ENCODE peak calls at places on chromosomes 7 and 10, in eight cellular contexts. H is A549; L is NCI-H146; C is NCI-H82; U is iPS DF 19.7; F is OCI-LY7; O is activated CD4-positive, alpha-beta T cell treated with anti-CD3 and anti-CD28 coated beads, Interleukin-2, amount 50 U/mL, for 24 hours; T is EH. J is an unnamed sample.
A peak's percentile ranks its signal among the peaks of the same experiment; 100 is the strongest.

GRCh38 chr7:130966246-130967009 is 232.4 kb upstream of the KLF14 start:
- DNase-seq in O (no peak), T (peak; percentile 89), L (no peak), U (no peak), H (no peak), C (no peak), F (no peak), J (no peak)

GRCh38 chr7:4406288-4407058 is 275.6 kb upstream of the FOXK1 start:
- DNase-seq in T (no peak), H (peak; percentile 22), U (no peak), F (peak; percentile 2), C (no peak), L (no peak), O (no peak), J (peak; percentile 24)

GRCh38 chr10:86779267-86780017 is 23.0 kb downstream of the BMPR1A start:
- DNase-seq in L (no peak), O (no peak), C (no peak), H (no peak), F (no peak), U (no peak), T (peak; percentile 87), J (no peak)

GRCh38 chr10:110356628-110357245 is 52.0 kb upstream of the SMNDC1 start:
- DNase-seq in T (peak; percentile 71), H (peak; percentile 58), O (peak; percentile 62), U (no peak), L (no peak), C (no peak), F (peak; percentile 98), J (no peak)

GRCh38 chr7:108236681-108237415 is 106.7 kb upstream of the LAMB4 start:
- DNase-seq in O (no peak), F (no peak), H (no peak), T (no peak), U (peak; percentile 15), C (no peak), L (peak; percentile 7), J (no peak)

GRCh38 chr10:124632064-124632531 is 112.1 kb downstream of the FAM53B start:
- DNase-seq in O (no peak), U (no peak), C (peak; percentile 24), T (no peak), H (no peak), F (no peak), L (peak; percentile 74), J (peak; percentile 61)

GRCh38 chr10:103838851-103839512 is 16.4 kb downstream of the SH3PXD2A start:
- DNase-seq in O (no peak), U (no peak), L (no peak), H (no peak), C (no peak), T (no peak), F (no peak), J (no peak)

GRCh38 chr7:140042386-140042670 is 20.4 kb downstream of the PARP12 start:
- DNase-seq in F (no peak), U (no peak), L (no peak), C (no peak), H (no peak), O (no peak), T (no peak), J (no peak)

GRCh38 chr10:97785231-97785630 is 13.4 kb upstream of the SFRP5 start:
- DNase-seq in F (no peak), H (no peak), T (no peak), O (no peak), U (no peak), C (no peak), L (no peak), J (no peak)

GRCh38 chr7:145398758-145399157 is 562.9 kb upstream of the TPK1 start:
- DNase-seq in F (no peak), H (no peak), U (no peak), L (no peak), T (no peak), O (no peak), C (peak; percentile 6), J (no peak)

GRCh38 chr7:28037220-28038010 is 143.2 kb downstream of the JAZF1 start:
- DNase-seq in U (no peak), F (no peak), H (peak; percentile 95), T (peak; percentile 98), O (peak; percentile 35), C (no peak), L (no peak), J (peak; percentile 88)

GRCh38 chr10:131195116-131195515 is 116.4 kb downstream of the TCERG1L start:
- DNase-seq in C (no peak), T (no peak), U (no peak), F (no peak), O (no peak), L (no peak), H (no peak), J (no peak)

GRCh38 chr10:79985481-79986072 is 36.7 kb upstream of the SFTPD start:
- DNase-seq in F (no peak), U (no peak), C (no peak), H (no peak), O (no peak), T (peak; percentile 10), L (no peak), J (no peak)

GRCh38 chr10:34229917-34230316 is 585.2 kb downstream of the PARD3 start:
- DNase-seq in O (no peak), C (no peak), T (no peak), H (no peak), L (no peak), F (no peak), U (no peak), J (no peak)

GRCh38 chr7:39304178-39304577 is 262.0 kb upstream of the YAE1 start:
- DNase-seq in U (no peak), F (no peak), L (no peak), C (no peak), H (no peak), T (no peak), O (no peak), J (no peak)

GRCh38 chr10:34112431-34112830 is 702.7 kb downstream of the PARD3 start:
- DNase-seq in U (no peak), L (no peak), F (no peak), T (no peak), H (no peak), O (no peak), C (no peak), J (no peak)

GRCh38 chr7:151807876-151808275 is 69.0 kb downstream of the PRKAG2 start:
- DNase-seq in O (no peak), T (no peak), L (no peak), C (no peak), H (no peak), F (no peak), U (no peak), J (no peak)

GRCh38 chr7:157610671-157611295 is 274.0 kb downstream of the DNAJB6 start:
- DNase-seq in O (no peak), U (no peak), F (no peak), H (no peak), C (no peak), T (no peak), L (no peak), J (no peak)

GRCh38 chr10:77090381-77091356 is 546.9 kb downstream of the KCNMA1 start:
- DNase-seq in L (peak; percentile 50), F (no peak), C (peak; percentile 90), U (no peak), H (no peak), O (no peak), T (no peak), J (peak; percentile 8)

GRCh38 chr7:150373049-150373801 is 4.6 kb downstream of the REPIN1 start:
- DNase-seq in O (no peak), C (no peak), L (no peak), T (no peak), F (peak; percentile 45), U (no peak), H (no peak), J (peak; percentile 12)

GRCh38 chr10:111076191-111076681 is 593 bp upstream of the ADRA2A start:
- DNase-seq in O (peak; percentile 15), H (peak; percentile 58), C (peak; percentile 82), T (peak; percentile 52), F (peak; percentile 14), U (peak; percentile 42), L (peak; percentile 61), J (peak; percentile 59)

GRCh38 chr7:151058766-151059361 is 525 bp upstream of the SLC4A2 start:
- DNase-seq in H (peak; percentile 33), C (peak; percentile 56), O (no peak), L (peak; percentile 33), T (peak; percentile 35), F (peak; percentile 41), U (no peak), J (peak; percentile 48)

GRCh38 chr7:76076995-76077394 is 29.1 kb downstream of the MDH2 start:
- DNase-seq in O (no peak), C (no peak), T (no peak), H (no peak), L (no peak), U (no peak), F (no peak), J (no peak)

GRCh38 chr7:55250313-55250712 is 114.8 kb upstream of the LANCL2 start:
- DNase-seq in H (peak; percentile 61), U (no peak), T (peak; percentile 33), C (peak; percentile 52), O (no peak), F (no peak), L (peak; percentile 13), J (no peak)

GRCh38 chr7:134042307-134042706 is 84.8 kb upstream of the LRGUK start:
- DNase-seq in O (no peak), F (no peak), T (no peak), U (no peak), C (no peak), L (no peak), H (no peak), J (peak; percentile 62)

GRCh38 chr7:27144799-27145166 is 1.3 kb upstream of the HOXA5 start:
- DNase-seq in L (no peak), T (no peak), H (no peak), O (no peak), F (no peak), U (no peak), C (no peak), J (no peak)

GRCh38 chr7:131068604-131069021 is 259.1 kb upstream of the MKLN1 start:
- DNase-seq in C (peak; percentile 8), T (peak; percentile 50), F (no peak), L (no peak), U (no peak), H (no peak), O (no peak), J (no peak)

GRCh38 chr7:134836447-134836846 is 57.0 kb downstream of the CALD1 start:
- DNase-seq in C (no peak), O (no peak), H (no peak), U (no peak), F (no peak), T (peak; percentile 63), L (no peak), J (no peak)

GRCh38 chr10:62058896-62059423 is 157.5 kb downstream of the ARID5B start:
- DNase-seq in F (no peak), L (no peak), O (no peak), U (no peak), T (peak; percentile 75), H (no peak), C (no peak), J (no peak)

GRCh38 chr7:158450476-158451124 is 137.0 kb downstream of the PTPRN2 start:
- DNase-seq in U (no peak), L (peak; percentile 79), C (no peak), O (no peak), F (no peak), H (no peak), T (no peak), J (no peak)

GRCh38 chr7:6486438-6487183 is 38.9 kb upstream of the DAGLB start:
- DNase-seq in F (no peak), T (no peak), L (no peak), C (no peak), H (no peak), O (no peak), U (no peak), J (no peak)

GRCh38 chr10:99976886-99977391 is 32.8 kb downstream of the DNMBP start:
- DNase-seq in O (no peak), H (peak; percentile 82), F (no peak), U (no peak), L (no peak), T (peak; percentile 98), C (peak; percentile 33), J (no peak)

GRCh38 chr10:91424016-91424415 is 13.9 kb downstream of the HECTD2 start:
- DNase-seq in L (no peak), O (no peak), U (no peak), H (no peak), F (no peak), T (peak; percentile 10), C (no peak), J (no peak)

GRCh38 chr7:33054261-33054964 is 8.2 kb downstream of the NT5C3A start:
- DNase-seq in L (no peak), O (peak; percentile 4), C (no peak), U (no peak), T (peak; percentile 43), F (no peak), H (no peak), J (peak; percentile 60)

J was measured in NB4.